ENCODE peak calls at places on chromosomes 7 and 10, in seven cellular contexts. One of them, this sample, is unnamed.

GRCh38 chr10:118116555-118117311 is 70.0 kb upstream of the RAB11FIP2 start:
- DNase-seq in NCI-H1694 treated with DMSO at 0.1 percent for 48 hours: no peak
- DNase-seq in T-helper 9 cell: no peak
- DNase-seq in GM12865: no peak
- DNase-seq in HCT116: no peak
- DNase-seq in activated CD8-positive, alpha-beta T cell treated with anti-CD3 and anti-CD28 coated beads for 36 hours: no peak
- DNase-seq in cardiac septum: no peak
- DNase-seq in this sample: no peak

GRCh38 chr10:33716461-33717267 is 382.2 kb upstream of the NRP1 start:
- DNase-seq in NCI-H1694 treated with DMSO at 0.1 percent for 48 hours: no peak
- DNase-seq in T-helper 9 cell: no peak
- DNase-seq in GM12865: peak; percentile 48
- DNase-seq in HCT116: no peak
- DNase-seq in activated CD8-positive, alpha-beta T cell treated with anti-CD3 and anti-CD28 coated beads for 36 hours: no peak
- DNase-seq in cardiac septum: no peak
- DNase-seq in this sample: no peak

GRCh38 chr10:30738416-30738815 is 108.9 kb upstream of the LYZL2 start:
- DNase-seq in NCI-H1694 treated with DMSO at 0.1 percent for 48 hours: no peak
- DNase-seq in T-helper 9 cell: no peak
- DNase-seq in GM12865: peak; percentile 34
- DNase-seq in HCT116: no peak
- DNase-seq in activated CD8-positive, alpha-beta T cell treated with anti-CD3 and anti-CD28 coated beads for 36 hours: no peak
- DNase-seq in cardiac septum: no peak
- DNase-seq in this sample: no peak

GRCh38 chr7:36969376-36969775 is 245.1 kb upstream of the AOAH start:
- DNase-seq in NCI-H1694 treated with DMSO at 0.1 percent for 48 hours: no peak
- DNase-seq in T-helper 9 cell: no peak
- DNase-seq in GM12865: no peak
- DNase-seq in HCT116: no peak
- DNase-seq in activated CD8-positive, alpha-beta T cell treated with anti-CD3 and anti-CD28 coated beads for 36 hours: peak; percentile 4
- DNase-seq in cardiac septum: no peak
- DNase-seq in this sample: no peak

GRCh38 chr10:30384051-30384674 is 35.1 kb upstream of the MTPAP start:
- DNase-seq in NCI-H1694 treated with DMSO at 0.1 percent for 48 hours: no peak
- DNase-seq in T-helper 9 cell: no peak
- DNase-seq in GM12865: no peak
- DNase-seq in HCT116: no peak
- DNase-seq in activated CD8-positive, alpha-beta T cell treated with anti-CD3 and anti-CD28 coated beads for 36 hours: no peak
- DNase-seq in cardiac septum: no peak
- DNase-seq in this sample: no peak

GRCh38 chr7:28002638-28003037 is 178.0 kb downstream of the JAZF1 start:
- DNase-seq in NCI-H1694 treated with DMSO at 0.1 percent for 48 hours: no peak
- DNase-seq in T-helper 9 cell: no peak
- DNase-seq in GM12865: no peak
- DNase-seq in HCT116: no peak
- DNase-seq in activated CD8-positive, alpha-beta T cell treated with anti-CD3 and anti-CD28 coated beads for 36 hours: no peak
- DNase-seq in cardiac septum: no peak
- DNase-seq in this sample: peak; percentile 21

GRCh38 chr7:69457912-69458491 is 140.3 kb upstream of the AUTS2 start:
- DNase-seq in NCI-H1694 treated with DMSO at 0.1 percent for 48 hours: no peak
- DNase-seq in T-helper 9 cell: no peak
- DNase-seq in GM12865: no peak
- DNase-seq in HCT116: no peak
- DNase-seq in activated CD8-positive, alpha-beta T cell treated with anti-CD3 and anti-CD28 coated beads for 36 hours: no peak
- DNase-seq in cardiac septum: peak; percentile 87
- DNase-seq in this sample: no peak

GRCh38 chr10:96125142-96125515 is 5.0 kb upstream of the ZNF518A start:
- DNase-seq in NCI-H1694 treated with DMSO at 0.1 percent for 48 hours: no peak
- DNase-seq in T-helper 9 cell: no peak
- DNase-seq in GM12865: no peak
- DNase-seq in HCT116: no peak
- DNase-seq in activated CD8-positive, alpha-beta T cell treated with anti-CD3 and anti-CD28 coated beads for 36 hours: no peak
- DNase-seq in cardiac septum: no peak
- DNase-seq in this sample: no peak

GRCh38 chr7:117124585-117125220 is 171.4 kb downstream of the ST7 start:
- DNase-seq in NCI-H1694 treated with DMSO at 0.1 percent for 48 hours: no peak
- DNase-seq in T-helper 9 cell: no peak
- DNase-seq in GM12865: peak; percentile 88
- DNase-seq in HCT116: peak; percentile 90
- DNase-seq in activated CD8-positive, alpha-beta T cell treated with anti-CD3 and anti-CD28 coated beads for 36 hours: peak; percentile 93
- DNase-seq in cardiac septum: no peak
- DNase-seq in this sample: no peak

GRCh38 chr10:70337201-70337651 is 45.2 kb downstream of the LRRC20 start:
- DNase-seq in NCI-H1694 treated with DMSO at 0.1 percent for 48 hours: peak; percentile 35
- DNase-seq in T-helper 9 cell: no peak
- DNase-seq in GM12865: no peak
- DNase-seq in HCT116: no peak
- DNase-seq in activated CD8-positive, alpha-beta T cell treated with anti-CD3 and anti-CD28 coated beads for 36 hours: no peak
- DNase-seq in cardiac septum: no peak
- DNase-seq in this sample: peak; percentile 60

GRCh38 chr7:28608766-28609165 is 196.4 kb downstream of the CREB5 start:
- DNase-seq in NCI-H1694 treated with DMSO at 0.1 percent for 48 hours: no peak
- DNase-seq in T-helper 9 cell: no peak
- DNase-seq in GM12865: no peak
- DNase-seq in HCT116: no peak
- DNase-seq in activated CD8-positive, alpha-beta T cell treated with anti-CD3 and anti-CD28 coated beads for 36 hours: no peak
- DNase-seq in cardiac septum: no peak
- DNase-seq in this sample: no peak

GRCh38 chr10:110069502-110069982 is 61.8 kb downstream of the ADD3 start:
- DNase-seq in NCI-H1694 treated with DMSO at 0.1 percent for 48 hours: no peak
- DNase-seq in T-helper 9 cell: no peak
- DNase-seq in GM12865: peak; percentile 80
- DNase-seq in HCT116: no peak
- DNase-seq in activated CD8-positive, alpha-beta T cell treated with anti-CD3 and anti-CD28 coated beads for 36 hours: no peak
- DNase-seq in cardiac septum: no peak
- DNase-seq in this sample: no peak

GRCh38 chr7:132084776-132085388 is 491.4 kb downstream of the PLXNA4 start:
- DNase-seq in NCI-H1694 treated with DMSO at 0.1 percent for 48 hours: no peak
- DNase-seq in T-helper 9 cell: no peak
- DNase-seq in GM12865: no peak
- DNase-seq in HCT116: peak; percentile 19
- DNase-seq in activated CD8-positive, alpha-beta T cell treated with anti-CD3 and anti-CD28 coated beads for 36 hours: no peak
- DNase-seq in cardiac septum: no peak
- DNase-seq in this sample: no peak

GRCh38 chr10:34075269-34075926 is 739.7 kb downstream of the PARD3 start:
- DNase-seq in NCI-H1694 treated with DMSO at 0.1 percent for 48 hours: no peak
- DNase-seq in T-helper 9 cell: no peak
- DNase-seq in GM12865: no peak
- DNase-seq in HCT116: no peak
- DNase-seq in activated CD8-positive, alpha-beta T cell treated with anti-CD3 and anti-CD28 coated beads for 36 hours: no peak
- DNase-seq in cardiac septum: no peak
- DNase-seq in this sample: no peak

GRCh38 chr10:11183000-11183399 is 165.3 kb downstream of the CELF2 start:
- DNase-seq in NCI-H1694 treated with DMSO at 0.1 percent for 48 hours: no peak
- DNase-seq in T-helper 9 cell: no peak
- DNase-seq in GM12865: no peak
- DNase-seq in HCT116: no peak
- DNase-seq in activated CD8-positive, alpha-beta T cell treated with anti-CD3 and anti-CD28 coated beads for 36 hours: no peak
- DNase-seq in cardiac septum: no peak
- DNase-seq in this sample: no peak

GRCh38 chr10:96992721-96993120 is 160.6 kb downstream of the LCOR start:
- DNase-seq in NCI-H1694 treated with DMSO at 0.1 percent for 48 hours: no peak
- DNase-seq in T-helper 9 cell: no peak
- DNase-seq in GM12865: peak; percentile 64
- DNase-seq in HCT116: no peak
- DNase-seq in activated CD8-positive, alpha-beta T cell treated with anti-CD3 and anti-CD28 coated beads for 36 hours: no peak
- DNase-seq in cardiac septum: no peak
- DNase-seq in this sample: no peak

GRCh38 chr10:78549536-78549935 is 515.9 kb downstream of the RPS24 start:
- DNase-seq in NCI-H1694 treated with DMSO at 0.1 percent for 48 hours: no peak
- DNase-seq in T-helper 9 cell: no peak
- DNase-seq in GM12865: no peak
- DNase-seq in HCT116: no peak
- DNase-seq in activated CD8-positive, alpha-beta T cell treated with anti-CD3 and anti-CD28 coated beads for 36 hours: no peak
- DNase-seq in cardiac septum: no peak
- DNase-seq in this sample: no peak

GRCh38 chr10:7475954-7476353 is 65.1 kb upstream of the SFMBT2 start:
- DNase-seq in NCI-H1694 treated with DMSO at 0.1 percent for 48 hours: no peak
- DNase-seq in T-helper 9 cell: no peak
- DNase-seq in GM12865: no peak
- DNase-seq in HCT116: no peak
- DNase-seq in activated CD8-positive, alpha-beta T cell treated with anti-CD3 and anti-CD28 coated beads for 36 hours: no peak
- DNase-seq in cardiac septum: no peak
- DNase-seq in this sample: no peak

GRCh38 chr10:20091698-20092097 is 275.5 kb downstream of the PLXDC2 start:
- DNase-seq in NCI-H1694 treated with DMSO at 0.1 percent for 48 hours: no peak
- DNase-seq in T-helper 9 cell: no peak
- DNase-seq in GM12865: no peak
- DNase-seq in HCT116: no peak
- DNase-seq in activated CD8-positive, alpha-beta T cell treated with anti-CD3 and anti-CD28 coated beads for 36 hours: no peak
- DNase-seq in cardiac septum: no peak
- DNase-seq in this sample: no peak

GRCh38 chr10:35089641-35090161 is 440 bp downstream of the CUL2 start:
- DNase-seq in NCI-H1694 treated with DMSO at 0.1 percent for 48 hours: no peak
- DNase-seq in T-helper 9 cell: no peak
- DNase-seq in GM12865: peak; percentile 58
- DNase-seq in HCT116: no peak
- DNase-seq in activated CD8-positive, alpha-beta T cell treated with anti-CD3 and anti-CD28 coated beads for 36 hours: peak; percentile 18
- DNase-seq in cardiac septum: no peak
- DNase-seq in this sample: no peak

GRCh38 chr10:44647877-44648542 is 263.1 kb upstream of the CXCL12 start:
- DNase-seq in NCI-H1694 treated with DMSO at 0.1 percent for 48 hours: peak; percentile 66
- DNase-seq in T-helper 9 cell: no peak
- DNase-seq in GM12865: no peak
- DNase-seq in HCT116: no peak
- DNase-seq in activated CD8-positive, alpha-beta T cell treated with anti-CD3 and anti-CD28 coated beads for 36 hours: no peak
- DNase-seq in cardiac septum: no peak
- DNase-seq in this sample: peak; percentile 69

GRCh38 chr10:21340341-21340740 is 185.1 kb downstream of the SKIDA1 start:
- DNase-seq in NCI-H1694 treated with DMSO at 0.1 percent for 48 hours: no peak
- DNase-seq in T-helper 9 cell: no peak
- DNase-seq in GM12865: no peak
- DNase-seq in HCT116: no peak
- DNase-seq in activated CD8-positive, alpha-beta T cell treated with anti-CD3 and anti-CD28 coated beads for 36 hours: no peak
- DNase-seq in cardiac septum: no peak
- DNase-seq in this sample: no peak

GRCh38 chr10:12042409-12042796 is 206 bp downstream of the UPF2 start:
- DNase-seq in NCI-H1694 treated with DMSO at 0.1 percent for 48 hours: no peak
- DNase-seq in T-helper 9 cell: peak; percentile 39
- DNase-seq in GM12865: peak; percentile 54
- DNase-seq in HCT116: no peak
- DNase-seq in activated CD8-positive, alpha-beta T cell treated with anti-CD3 and anti-CD28 coated beads for 36 hours: peak; percentile 61
- DNase-seq in cardiac septum: no peak
- DNase-seq in this sample: no peak

GRCh38 chr10:132986076-132986475 is 43.7 kb upstream of the CFAP46 start:
- DNase-seq in NCI-H1694 treated with DMSO at 0.1 percent for 48 hours: no peak
- DNase-seq in T-helper 9 cell: no peak
- DNase-seq in GM12865: no peak
- DNase-seq in HCT116: no peak
- DNase-seq in activated CD8-positive, alpha-beta T cell treated with anti-CD3 and anti-CD28 coated beads for 36 hours: no peak
- DNase-seq in cardiac septum: no peak
- DNase-seq in this sample: no peak